ENCODE peak calls at places on chromosome 16, in seven cellular contexts. D, M, C, K, X, T and A are unnamed samples.

GRCh38 chr16:10871157-10871991 is 5.6 kb upstream of the CIITA start:
- DNase-seq in D (no peak), M (peak; percentile 66), C (peak; percentile 23), K (peak; percentile 45), X (no peak), T (no peak), A (peak; percentile 93)

GRCh38 chr16:84881702-84882521 is 62.1 kb downstream of the CRISPLD2 start:
- DNase-seq in D (peak; percentile 61), M (no peak), C (no peak), K (no peak), X (no peak), T (no peak), A (no peak)

GRCh38 chr16:71216714-71217113 is 13.8 kb downstream of the HYDIN start:
- DNase-seq in D (no peak), M (no peak), C (no peak), K (no peak), X (no peak), T (no peak), A (no peak)

GRCh38 chr16:20931066-20931465 is 30.5 kb downstream of the LYRM1 start:
- DNase-seq in D (no peak), M (no peak), C (no peak), K (no peak), X (no peak), T (no peak), A (no peak)

GRCh38 chr16:50282010-50282538 is 15.7 kb downstream of the ADCY7 start:
- DNase-seq in D (no peak), M (peak; percentile 84), C (peak; percentile 16), K (peak; percentile 92), X (peak; percentile 57), T (peak; percentile 75), A (peak; percentile 100)

GRCh38 chr16:54281535-54282201 is 4.9 kb downstream of the IRX3 start:
- DNase-seq in D (no peak), M (no peak), C (no peak), K (no peak), X (no peak), T (no peak), A (peak; percentile 33)

GRCh38 chr16:50861926-50862325 is 120.0 kb downstream of the CYLD start:
- DNase-seq in D (peak; percentile 21), M (no peak), C (no peak), K (no peak), X (no peak), T (no peak), A (no peak)

GRCh38 chr16:12535535-12536411 is 267.9 kb downstream of the CPPED1 start:
- DNase-seq in D (no peak), M (peak; percentile 75), C (no peak), K (no peak), X (no peak), T (no peak), A (peak; percentile 33)

GRCh38 chr16:88703486-88704309 is 2.5 kb downstream of the RNF166 start:
- DNase-seq in D (no peak), M (peak; percentile 50), C (peak; percentile 62), K (peak; percentile 90), X (no peak), T (peak; percentile 81), A (peak; percentile 98)

GRCh38 chr16:53098526-53099317 is 43.9 kb downstream of the CHD9 start:
- DNase-seq in D (peak; percentile 32), M (peak; percentile 72), C (peak; percentile 14), K (peak; percentile 66), X (peak; percentile 83), T (peak; percentile 60), A (peak; percentile 99)

GRCh38 chr16:53159781-53160436 is 105.1 kb downstream of the CHD9 start:
- DNase-seq in D (peak; percentile 46), M (peak; percentile 47), C (no peak), K (no peak), X (peak; percentile 19), T (peak; percentile 43), A (peak; percentile 77)

GRCh38 chr16:27313422-27314160 is at the start of gene IL4R:
- DNase-seq in D (no peak), M (peak; percentile 74), C (peak; percentile 50), K (no peak), X (no peak), T (peak; percentile 65), A (peak; percentile 73)

GRCh38 chr16:49439676-49440075 is 66.1 kb downstream of the C16orf78 start:
- DNase-seq in D (no peak), M (no peak), C (no peak), K (no peak), X (no peak), T (no peak), A (no peak)

GRCh38 chr16:1640261-1640956 is 28.2 kb downstream of the CRAMP1 start:
- DNase-seq in D (no peak), M (no peak), C (no peak), K (no peak), X (no peak), T (no peak), A (no peak)

GRCh38 chr16:11250091-11250785 is 5.8 kb downstream of the SOCS1 start:
- DNase-seq in D (no peak), M (no peak), C (no peak), K (no peak), X (no peak), T (no peak), A (no peak)

GRCh38 chr16:26195225-26195624 is 503.5 kb downstream of the HS3ST4 start:
- DNase-seq in D (no peak), M (no peak), C (no peak), K (no peak), X (no peak), T (no peak), A (no peak)

GRCh38 chr16:1832831-1833454 is 5.9 kb downstream of the FAHD1 start:
- DNase-seq in D (no peak), M (no peak), C (no peak), K (no peak), X (no peak), T (no peak), A (no peak)

GRCh38 chr16:53372942-53373871 is 61.1 kb upstream of the RBL2 start:
- DNase-seq in D (peak; percentile 32), M (peak; percentile 54), C (peak; percentile 69), K (no peak), X (no peak), T (peak; percentile 75), A (no peak)

GRCh38 chr16:55499951-55500350 is 8.9 kb upstream of the LPCAT2 start:
- DNase-seq in D (no peak), M (peak; percentile 4), C (no peak), K (peak; percentile 46), X (peak; percentile 21), T (no peak), A (peak; percentile 69)

GRCh38 chr16:10941127-10941933 is 938 bp downstream of the DEXI start:
- DNase-seq in D (no peak), M (no peak), C (no peak), K (no peak), X (no peak), T (no peak), A (no peak)

GRCh38 chr16:83946154-83946780 is 6.8 kb upstream of the OSGIN1 start:
- DNase-seq in D (no peak), M (no peak), C (no peak), K (no peak), X (no peak), T (no peak), A (no peak)

GRCh38 chr16:70388281-70388680 is 41.6 kb downstream of the DDX19A start:
- DNase-seq in D (no peak), M (no peak), C (no peak), K (no peak), X (no peak), T (no peak), A (no peak)

GRCh38 chr16:18804540-18804939 is 3.2 kb upstream of the ARL6IP1 start:
- DNase-seq in D (no peak), M (no peak), C (no peak), K (no peak), X (no peak), T (no peak), A (no peak)

GRCh38 chr16:1057252-1057932 is 15.2 kb upstream of the SSTR5 start:
- DNase-seq in D (peak; percentile 63), M (peak; percentile 64), C (peak; percentile 13), K (no peak), X (peak; percentile 14), T (peak; percentile 31), A (no peak)

GRCh38 chr16:2335286-2335895 is 5.1 kb downstream of the ABCA3 start:
- DNase-seq in D (no peak), M (no peak), C (no peak), K (no peak), X (no peak), T (no peak), A (no peak)

GRCh38 chr16:17321824-17322223 is 148.9 kb downstream of the XYLT1 start:
- DNase-seq in D (no peak), M (no peak), C (no peak), K (no peak), X (no peak), T (no peak), A (no peak)

GRCh38 chr16:28873543-28874201 is 4.6 kb upstream of the ATP2A1 start:
- DNase-seq in D (peak; percentile 73), M (peak; percentile 74), C (peak; percentile 36), K (peak; percentile 44), X (no peak), T (peak; percentile 49), A (peak; percentile 51)

GRCh38 chr16:85490971-85491771 is 122.0 kb upstream of the GSE1 start:
- DNase-seq in D (peak; percentile 63), M (peak; percentile 79), C (no peak), K (no peak), X (no peak), T (peak; percentile 22), A (peak; percentile 43)

GRCh38 chr16:66843191-66843590 is 1.0 kb upstream of the CA7 start:
- DNase-seq in D (no peak), M (no peak), C (no peak), K (no peak), X (no peak), T (no peak), A (no peak)

GRCh38 chr16:57985204-57986121 is 14.5 kb upstream of the CNGB1 start:
- DNase-seq in D (no peak), M (no peak), C (no peak), K (no peak), X (no peak), T (no peak), A (no peak)

GRCh38 chr16:16092925-16093624 is 130.2 kb downstream of the ABCC6 start:
- DNase-seq in D (no peak), M (no peak), C (no peak), K (no peak), X (no peak), T (no peak), A (no peak)

GRCh38 chr16:54342001-54342776 is 55.6 kb upstream of the IRX3 start:
- DNase-seq in D (no peak), M (no peak), C (no peak), K (no peak), X (no peak), T (no peak), A (no peak)

GRCh38 chr16:11384956-11385586 is 39.8 kb downstream of the RMI2 start:
- DNase-seq in D (no peak), M (no peak), C (no peak), K (no peak), X (no peak), T (no peak), A (no peak)

GRCh38 chr16:58678716-58679115 is 5.9 kb downstream of the SLC38A7 start:
- DNase-seq in D (no peak), M (no peak), C (no peak), K (no peak), X (peak; percentile 69), T (no peak), A (no peak)

GRCh38 chr16:84597518-84598390 is 20.1 kb downstream of the COTL1 start:
- DNase-seq in D (no peak), M (no peak), C (no peak), K (peak; percentile 28), X (no peak), T (peak; percentile 47), A (peak; percentile 85)

GRCh38 chr16:70747703-70748631 is 53.0 kb downstream of the VAC14 start:
- DNase-seq in D (no peak), M (no peak), C (no peak), K (no peak), X (no peak), T (no peak), A (peak; percentile 48)

GRCh38 chr16:55506708-55507107 is 2.2 kb upstream of the LPCAT2 start:
- DNase-seq in D (no peak), M (no peak), C (no peak), K (no peak), X (no peak), T (no peak), A (no peak)